ENCODE peak calls at places on chromosome 4, in five cellular contexts. S, U, L, O and Z are unnamed samples. For H3K27me3, the result is how much of the 10 kb centered on the place peaks cover.

GRCh38 chr4:176569301-176569700 is 223.4 kb downstream of the VEGFC start:
- DNase-seq in S (no peak), U (no peak), L (no peak), O (no peak), Z (no peak)

GRCh38 chr4:80788798-80789197 is 241.7 kb upstream of the BMP3 start:
- DNase-seq in S (no peak), U (no peak), L (no peak), O (peak), Z (no peak)

GRCh38 chr4:31442236-31442635 is 722.1 kb downstream of the PCDH7 start:
- DNase-seq in S (no peak), U (no peak), L (no peak), O (no peak), Z (no peak)

GRCh38 chr4:157444014-157444413 is 223.5 kb downstream of the GRIA2 start:
- DNase-seq in S (no peak), U (no peak), L (no peak), O (no peak), Z (no peak)

GRCh38 chr4:105719214-105719613 is 10.6 kb downstream of the GSTCD start:
- DNase-seq in S (no peak), U (no peak), L (no peak), O (no peak), Z (no peak)

GRCh38 chr4:67886281-67886680 is 2.5 kb upstream of the TMPRSS11D start:
- DNase-seq in S (no peak), U (no peak), L (no peak), O (no peak), Z (no peak)

GRCh38 chr4:41133619-41134018 is 80.7 kb downstream of the APBB2 start:
- DNase-seq in S (no peak), U (no peak), L (no peak), O (no peak), Z (no peak)

GRCh38 chr4:166315721-166316467 is 442.9 kb downstream of the TLL1 start:
- DNase-seq in S (no peak), U (no peak), L (no peak), O (no peak), Z (no peak)

GRCh38 chr4:112510468-112511293 is 5.3 kb downstream of the NEUROG2 start:
- DNase-seq in S (no peak), U (no peak), L (no peak), O (no peak), Z (no peak)

GRCh38 chr4:45621926-45622325 is 501.9 kb downstream of the GABRG1 start:
- DNase-seq in S (no peak), U (no peak), L (no peak), O (no peak), Z (no peak)

GRCh38 chr4:67762091-67762490 is 7.9 kb upstream of the GNRHR start:
- DNase-seq in S (no peak), U (no peak), L (no peak), O (no peak), Z (peak)

GRCh38 chr4:13544556-13545393 is 467 bp upstream of the NKX3-2 start:
- DNase-seq in S (no peak), U (no peak), L (peak), O (peak), Z (peak)

GRCh38 chr4:26088433-26088928 is 174.5 kb downstream of the SMIM20 start:
- DNase-seq in S (peak), U (peak), L (no peak), O (peak), Z (peak)

GRCh38 chr4:91302120-91302519 is 1001.6 kb upstream of the GRID2 start:
- DNase-seq in S (no peak), U (no peak), L (no peak), O (no peak), Z (no peak)

GRCh38 chr4:107951551-107951950 is 20.2 kb downstream of the CYP2U1 start:
- DNase-seq in S (peak), U (peak), L (no peak), O (no peak), Z (no peak)

GRCh38 chr4:184958127-184958806 is 60.0 kb upstream of the HELT start:
- DNase-seq in S (no peak), U (no peak), L (no peak), O (no peak), Z (no peak)

GRCh38 chr4:2843909-2844584 is 403 bp downstream of the ADD1 start:
- DNase-seq in S (no peak), U (no peak), L (no peak), O (no peak), Z (peak)

GRCh38 chr4:3073158-3074077 is 920 bp downstream of the HTT-AS start:
- DNase-seq in S (no peak), U (no peak), L (no peak), O (no peak), Z (no peak)

GRCh38 chr4:123317211-123317610 is 79.4 kb upstream of the SPRY1 start:
- DNase-seq in S (no peak), U (no peak), L (no peak), O (no peak), Z (no peak)

GRCh38 chr4:162117051-162117450 is 46.7 kb downstream of the FSTL5 start:
- DNase-seq in S (no peak), U (no peak), L (no peak), O (no peak), Z (no peak)

GRCh38 chr4:58093352-58093751 is 983.2 kb upstream of the IGFBP7 start:
- DNase-seq in S (no peak), U (no peak), L (no peak), O (no peak), Z (no peak)
- H3K4me3 ChIP-seq in S (no peak), U (no peak), L (no peak), O (no peak), Z (no peak)

GRCh38 chr4:125489952-125490690 is 175.4 kb downstream of the FAT4 start:
- DNase-seq in S (no peak), U (no peak), L (no peak), O (no peak), Z (no peak)
- H3K27me3 ChIP-seq in S (under half), U (under half), L (under half), O (under half), Z (under half)

GRCh38 chr4:24796632-24797031 is 1.3 kb downstream of the SOD3 start:
- DNase-seq in S (no peak), U (no peak), L (no peak), O (no peak), Z (no peak)

GRCh38 chr4:24795666-24796381 is 451 bp downstream of the SOD3 start:
- DNase-seq in S (no peak), U (no peak), L (no peak), O (no peak), Z (no peak)

GRCh38 chr4:24793219-24794005 is 2.0 kb upstream of the SOD3 start:
- DNase-seq in S (no peak), U (no peak), L (peak), O (no peak), Z (no peak)

GRCh38 chr4:24794111-24794860 is 1.1 kb upstream of the SOD3 start:
- DNase-seq in S (peak), U (no peak), L (no peak), O (no peak), Z (no peak)

DNA sequence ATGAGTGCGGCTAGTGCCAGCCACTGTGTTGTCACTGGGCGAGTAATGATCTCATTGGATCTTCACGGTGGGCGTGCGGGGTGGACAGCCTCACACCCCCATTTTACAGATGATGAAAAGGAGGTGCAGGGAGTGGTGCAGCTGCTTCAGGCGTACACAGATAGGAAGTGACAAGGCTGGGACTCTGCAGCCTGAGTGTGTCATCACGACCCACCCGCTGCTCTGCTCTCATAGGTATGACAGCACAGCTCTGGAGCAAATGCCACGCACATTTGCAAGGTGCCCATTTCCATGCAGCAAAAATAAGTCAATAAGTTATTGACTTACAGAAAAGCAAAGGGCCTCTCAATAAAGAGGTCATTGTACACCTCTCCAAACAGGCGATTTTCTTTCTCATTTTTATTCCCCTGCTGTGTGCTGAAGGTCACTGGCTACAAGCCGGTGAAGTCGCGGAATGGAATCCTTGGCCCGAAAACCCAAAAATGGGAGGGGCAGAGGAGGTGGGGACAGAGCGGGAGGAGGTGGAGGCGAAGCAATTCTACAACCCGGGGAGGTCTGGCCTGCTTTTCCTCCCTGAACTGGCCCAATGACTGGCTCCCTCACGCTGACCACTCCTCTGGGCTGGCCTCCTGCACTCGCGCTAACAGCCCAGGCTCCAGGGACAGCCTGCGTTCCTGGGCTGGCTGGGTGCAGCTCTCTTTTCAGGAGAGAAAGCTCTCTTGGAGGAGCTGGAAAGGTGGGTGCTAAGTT is at the start of gene SOD3:
- DNase-seq in S (peak), U (peak), L (no peak), O (peak), Z (no peak)
- H3K4me3 ChIP-seq in S (peak), U (no peak), L (no peak), O (peak), Z (no peak)

DNA sequence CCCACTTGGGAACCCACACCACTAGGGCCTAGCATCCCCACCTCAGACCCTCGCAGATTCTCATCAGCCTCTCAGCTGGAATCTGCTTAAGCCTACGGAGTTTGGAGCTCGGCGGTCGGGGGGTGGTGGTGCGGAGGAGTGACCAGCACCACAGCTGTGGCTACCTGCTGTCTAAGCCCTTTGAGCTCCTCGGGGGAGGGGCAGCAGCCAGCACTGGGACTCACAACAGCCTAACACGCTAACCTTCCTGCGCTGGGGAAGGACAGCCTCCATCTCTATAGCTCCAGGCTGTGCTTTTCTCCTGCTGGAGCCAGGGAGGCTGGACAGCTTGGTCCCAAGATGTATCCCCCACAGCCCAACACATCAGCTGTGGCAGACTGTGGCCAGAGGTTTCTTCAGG is 281.5 kb downstream of the USP46 start:
- DNase-seq in S (no peak), U (no peak), L (no peak), O (no peak), Z (no peak)
- H3K27me3 ChIP-seq in S (under half), U (under half), L (under half), O (under half), Z (under half)

DNA sequence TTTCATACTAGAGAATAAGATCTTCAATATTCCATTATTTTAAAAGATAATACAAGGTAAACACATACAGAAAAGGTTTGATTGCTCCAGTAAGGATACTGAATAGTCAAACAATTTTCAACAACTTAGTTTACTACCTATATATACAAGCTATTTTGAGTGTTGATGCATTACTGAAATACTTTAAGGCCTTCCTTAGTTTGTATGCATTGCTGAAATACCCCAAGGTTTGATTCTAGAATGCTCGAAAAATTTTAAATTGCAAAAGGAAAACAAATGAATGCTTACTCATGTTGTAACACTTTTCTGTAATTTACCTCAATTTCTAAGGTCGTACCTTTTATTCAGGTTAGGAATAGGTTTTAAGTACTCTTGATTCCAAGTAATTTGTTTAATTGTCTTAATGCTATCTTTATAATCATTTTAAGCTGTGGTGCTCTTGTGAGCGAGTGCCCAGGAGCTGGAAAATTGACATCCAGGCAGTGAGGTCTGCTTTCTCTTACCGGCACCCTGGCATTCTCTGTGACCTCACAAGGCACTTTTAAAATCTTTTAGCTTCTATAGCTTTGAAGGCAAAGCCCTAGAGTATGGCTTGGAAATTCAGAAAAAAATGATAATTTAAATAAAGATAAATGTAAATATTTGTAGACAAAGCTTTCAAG is 114.0 kb downstream of the BMPR1B start:
- DNase-seq in S (no peak), U (no peak), L (no peak), O (no peak), Z (no peak)
- H3K4me3 ChIP-seq in S (no peak), U (no peak), L (no peak), O (no peak), Z (no peak)

DNA sequence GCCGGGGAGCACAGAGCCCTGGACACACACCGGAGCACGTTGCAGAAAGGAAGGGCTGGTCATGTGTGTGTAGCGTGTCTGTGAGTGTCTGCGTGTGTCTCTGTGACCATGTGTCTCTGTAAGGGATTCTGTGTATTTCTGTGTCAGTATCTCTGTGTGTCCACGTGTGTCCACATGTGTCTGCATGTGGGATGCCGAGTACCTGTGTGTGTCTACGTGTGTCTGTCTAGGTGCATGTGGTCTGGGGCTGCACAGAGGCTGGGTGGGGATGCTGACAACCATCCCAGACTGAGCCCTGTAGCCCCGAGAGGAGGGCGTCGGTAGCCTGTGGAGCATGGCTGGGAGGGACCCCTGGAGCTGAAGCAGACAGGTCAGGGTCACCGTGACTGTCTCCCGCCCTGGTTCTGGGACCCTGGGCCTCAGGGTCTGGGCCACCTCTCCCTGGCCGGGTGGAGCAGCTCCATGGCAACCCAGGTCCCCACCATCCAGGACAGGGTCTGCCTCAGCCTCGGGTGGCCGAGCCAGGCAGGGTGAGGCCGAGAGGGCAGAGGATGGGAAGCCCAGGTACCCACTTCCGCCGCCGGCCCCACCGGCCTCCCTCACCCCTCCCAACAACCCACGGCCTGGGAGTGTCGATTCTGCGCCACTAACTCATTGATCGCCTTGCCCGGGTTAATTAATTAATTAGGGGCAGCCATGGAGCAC is 122.7 kb downstream of the FAM53A start:
- DNase-seq in S (no peak), U (no peak), L (no peak), O (no peak), Z (no peak)
- H3K27me3 ChIP-seq in S (under half), U (under half), L (under half), O (half or more), Z (under half)

DNA sequence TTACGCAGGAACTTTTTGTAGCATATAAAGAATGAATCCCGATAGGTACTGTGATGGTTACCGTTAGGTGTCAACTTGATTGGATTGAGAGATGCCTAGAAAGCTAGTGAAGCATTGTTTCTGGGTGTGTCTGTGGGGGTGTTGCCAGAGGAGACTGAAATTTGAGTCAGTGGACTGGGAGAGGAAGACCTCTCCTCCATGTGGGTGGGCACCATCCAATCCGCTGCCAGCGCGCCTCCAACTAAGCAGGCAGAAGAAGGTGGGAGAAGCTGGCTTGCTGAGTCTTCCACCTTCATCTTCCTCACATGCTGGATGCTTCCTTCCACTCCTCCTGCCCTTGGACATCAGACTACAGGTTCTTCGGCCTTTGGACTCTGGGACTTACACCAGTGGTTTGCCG is 40.1 kb downstream of the WFS1 start:
- DNase-seq in S (no peak), U (no peak), L (no peak), O (no peak), Z (no peak)
- H3K4me3 ChIP-seq in S (no peak), U (no peak), L (no peak), O (no peak), Z (no peak)

GRCh38 chr4:87977521-87978278 is 2.2 kb downstream of the SPP1 start:
- DNase-seq in S (no peak), U (no peak), L (no peak), O (no peak), Z (no peak)

GRCh38 chr4:87973283-87974169 is 2.0 kb upstream of the SPP1 start:
- DNase-seq in S (peak), U (peak), L (peak), O (peak), Z (peak)

GRCh38 chr4:87971866-87972265 is 3.6 kb upstream of the SPP1 start:
- DNase-seq in S (no peak), U (no peak), L (no peak), O (no peak), Z (no peak)

GRCh38 chr4:87975466-87975865 is at the start of gene SPP1:
- DNase-seq in S (no peak), U (peak), L (no peak), O (no peak), Z (no peak)

GRCh38 chr4:87974856-87975462 is 555 bp upstream of the SPP1 start:
- DNase-seq in S (no peak), U (peak), L (no peak), O (no peak), Z (no peak)
- H3K27me3 ChIP-seq in S (under half), U (under half), L (under half), O (under half), Z (under half)